ENCODE peak calls at places on chromosomes 16 and 17, in five cellular contexts. H is stimulated activated CD8-positive, alpha-beta memory T cell treated with anti-CD3 and anti-CD28 coated beads, Interleukin-7, amount 100 ng/mL, for 24 hours; J is AG04449; K is posterior vena cava; D is endodermal cell. R is an unnamed sample.

GRCh38 chr16:54687043-54687655 is 243.5 kb upstream of the IRX5 start:
- DNase-seq in H (no peak), D (no peak), J (no peak), K (no peak), R (no peak)

GRCh38 chr16:49049191-49049590 is 232.4 kb downstream of the CBLN1 start:
- DNase-seq in K (no peak), H (no peak), D (no peak), J (no peak), R (peak)

GRCh38 chr17:80365983-80366382 is 49.0 kb upstream of the ENDOV start:
- DNase-seq in J (no peak), K (peak), D (no peak), H (no peak), R (no peak)

GRCh38 chr16:83802135-83802534 is 5.6 kb upstream of the HSBP1 start:
- DNase-seq in D (no peak), H (no peak), J (peak), K (no peak), R (no peak)

GRCh38 chr17:75898065-75898464 is 1.3 kb upstream of the TRIM65 start:
- DNase-seq in K (no peak), H (no peak), D (peak), J (no peak), R (no peak)

GRCh38 chr16:74575805-74576643 is 30.9 kb downstream of the GLG1 start:
- DNase-seq in K (no peak), J (no peak), D (no peak), H (no peak), R (no peak)

GRCh38 chr17:65936013-65936412 is 255.9 kb downstream of the CEP112 start:
- DNase-seq in J (peak), K (no peak), D (no peak), H (no peak), R (no peak)

GRCh38 chr16:89309438-89310122 is 92.1 kb downstream of the ZNF778 start:
- DNase-seq in J (no peak), D (no peak), K (no peak), H (no peak), R (no peak)

GRCh38 chr17:81518785-81519283 is 6.2 kb upstream of the ACTG1 start:
- DNase-seq in J (no peak), H (no peak), K (no peak), D (peak), R (peak)

GRCh38 chr16:89324056-89325010 is 106.8 kb downstream of the ZNF778 start:
- DNase-seq in D (no peak), H (peak), K (peak), J (no peak), R (no peak)

GRCh38 chr16:63447121-63447520 is 1410.9 kb upstream of the CDH8 start:
- DNase-seq in K (no peak), D (no peak), J (no peak), H (no peak), R (no peak)

GRCh38 chr16:84048306-84048705 is 5.7 kb upstream of the SLC38A8 start:
- DNase-seq in K (peak), D (peak), H (no peak), J (no peak), R (peak)

GRCh38 chr17:309361-309888 is 43.2 kb downstream of the RPH3AL start:
- DNase-seq in H (no peak), D (peak), J (no peak), K (peak), R (peak)

GRCh38 chr17:22202702-22203101 is 510.4 kb downstream of the KCNJ18 start:
- DNase-seq in K (no peak), J (no peak), D (no peak), H (no peak), R (no peak)